ENCODE peak calls at places on chromosomes 2 and 18, in ten cellular contexts. I is adrenal gland, Z is GM23338, H is mammary epithelial cell, V is upper lobe of right lung, D is HCT116, X is uterus, Q is HepG2, C is tibial artery, E is foreskin keratinocyte. N is an unnamed sample.

GRCh38 chr2:64277101-64277849 is 133.1 kb upstream of the PELI1 start:
- DNase-seq in D (no peak), H (peak; percentile 76), Z (peak; percentile 91), I (no peak), X (no peak), Q (no peak), C (no peak), E (peak; percentile 74), V (no peak), N (no peak)

GRCh38 chr2:172090044-172090946 is 5.0 kb downstream of the DLX1 start:
- DNase-seq in Q (no peak), V (no peak), D (no peak), H (no peak), C (no peak), Z (peak; percentile 76), I (no peak), E (no peak), X (no peak), N (no peak)

GRCh38 chr2:203400805-203401585 is 72.8 kb downstream of the ABI2 start:
- DNase-seq in D (no peak), C (no peak), I (no peak), X (no peak), V (no peak), E (peak; percentile 35), H (no peak), Z (no peak), Q (no peak), N (no peak)

GRCh38 chr2:2950403-2950952 is 427.1 kb downstream of the EIPR1 start:
- DNase-seq in C (no peak), D (no peak), E (no peak), V (no peak), Z (no peak), Q (no peak), X (no peak), I (no peak), H (no peak), N (no peak)

GRCh38 chr18:74928194-74928968 is 280.6 kb downstream of the PTGR3 start:
- DNase-seq in V (no peak), X (no peak), I (no peak), H (no peak), D (no peak), Z (peak; percentile 53), Q (no peak), C (no peak), E (no peak), N (no peak)

GRCh38 chr2:240301256-240301795 is 134.1 kb upstream of the GPC1 start:
- DNase-seq in Q (no peak), H (no peak), I (no peak), V (peak; percentile 29), Z (no peak), X (no peak), E (no peak), D (no peak), C (peak; percentile 46), N (no peak)

GRCh38 chr2:42868874-42869273 is 76.5 kb upstream of the HAAO start:
- DNase-seq in D (no peak), I (no peak), C (no peak), V (no peak), Z (no peak), E (no peak), Q (no peak), X (no peak), H (no peak), N (no peak)

GRCh38 chr2:216858312-216858711 is 1.6 kb downstream of the TNP1 start:
- DNase-seq in I (no peak), E (no peak), V (no peak), H (peak; percentile 17), X (no peak), C (no peak), Q (no peak), Z (no peak), D (no peak), N (no peak)

GRCh38 chr2:46297546-46298271 is 502 bp downstream of the EPAS1 start:
- DNase-seq in H (peak; percentile 80), Z (peak; percentile 78), V (peak; percentile 96), I (peak; percentile 53), E (peak; percentile 81), D (no peak), Q (peak; percentile 59), C (peak; percentile 86), X (peak; percentile 73), N (no peak)

GRCh38 chr2:127106457-127106997 is 427 bp downstream of the BIN1 start:
- DNase-seq in I (peak; percentile 56), Q (no peak), X (no peak), V (peak; percentile 73), H (peak; percentile 45), C (no peak), E (peak; percentile 46), D (no peak), Z (peak; percentile 64), N (no peak)

GRCh38 chr2:127108090-127108523 is 1.2 kb upstream of the BIN1 start:
- DNase-seq in H (no peak), D (no peak), C (no peak), I (no peak), E (no peak), V (no peak), Z (no peak), X (no peak), Q (no peak), N (no peak)

GRCh38 chr2:127107622-127107999 is 657 bp upstream of the BIN1 start:
- DNase-seq in X (no peak), D (peak; percentile 33), Z (peak; percentile 63), H (no peak), V (no peak), Q (no peak), C (no peak), E (no peak), I (no peak), N (peak; percentile 29)

GRCh38 chr2:127105656-127106456 is 1.1 kb downstream of the BIN1 start:
- DNase-seq in V (peak; percentile 77), H (no peak), Q (no peak), D (no peak), Z (peak; percentile 77), X (no peak), C (peak; percentile 72), I (peak; percentile 49), E (no peak), N (peak; percentile 44)

DNA sequence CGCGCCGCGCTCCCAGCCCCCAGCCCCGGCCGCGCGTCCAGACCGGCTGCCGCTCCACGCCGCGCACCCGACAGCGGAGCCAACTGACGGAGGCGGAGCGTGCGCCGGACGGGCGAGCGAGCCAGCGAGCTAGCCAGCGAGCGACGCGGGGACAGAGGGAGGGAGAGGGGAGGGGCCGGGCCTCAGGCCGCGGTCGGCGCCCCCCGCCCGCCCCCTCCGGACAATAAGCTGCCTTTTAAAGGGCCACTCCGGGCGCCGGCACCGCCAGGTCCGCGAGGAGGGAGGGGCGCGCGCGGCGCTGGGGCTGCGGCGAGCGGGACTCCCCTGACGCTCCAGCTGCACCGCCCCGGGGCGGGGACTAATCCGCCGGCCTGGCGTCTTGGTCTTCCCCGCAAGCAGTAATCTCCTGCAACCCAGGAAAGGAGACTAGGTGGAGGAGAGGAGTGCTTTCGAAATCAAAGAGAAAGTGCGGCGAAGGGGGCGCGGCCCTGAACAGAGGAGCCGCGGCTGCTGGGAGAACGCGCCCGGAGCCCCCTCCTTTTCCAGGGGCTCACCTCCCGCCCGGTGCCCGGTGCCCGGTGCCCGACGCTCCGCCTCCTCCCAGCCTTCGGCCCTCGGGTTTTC is at the start of gene BIN1:
- DNase-seq in I (peak; percentile 87), X (peak; percentile 81), C (peak; percentile 90), V (peak; percentile 96), D (peak; percentile 65), Z (peak; percentile 90), E (peak; percentile 87), Q (peak; percentile 34), H (peak; percentile 82), N (peak; percentile 60)
- H3K27ac ChIP-seq in I (peak within 1 kb of the TSS; percentile 89), X (peak within 1 kb of the TSS; percentile 86), C (peak within 1 kb of the TSS; percentile 57), V (peak within 1 kb of the TSS; percentile 71), D (peak within 1 kb of the TSS; percentile 56), Z (no peak within 1 kb of the TSS), E (peak within 1 kb of the TSS; percentile 92), Q (no peak within 1 kb of the TSS), H (no peak within 1 kb of the TSS), N (peak within 1 kb of the TSS; percentile 58)

DNA sequence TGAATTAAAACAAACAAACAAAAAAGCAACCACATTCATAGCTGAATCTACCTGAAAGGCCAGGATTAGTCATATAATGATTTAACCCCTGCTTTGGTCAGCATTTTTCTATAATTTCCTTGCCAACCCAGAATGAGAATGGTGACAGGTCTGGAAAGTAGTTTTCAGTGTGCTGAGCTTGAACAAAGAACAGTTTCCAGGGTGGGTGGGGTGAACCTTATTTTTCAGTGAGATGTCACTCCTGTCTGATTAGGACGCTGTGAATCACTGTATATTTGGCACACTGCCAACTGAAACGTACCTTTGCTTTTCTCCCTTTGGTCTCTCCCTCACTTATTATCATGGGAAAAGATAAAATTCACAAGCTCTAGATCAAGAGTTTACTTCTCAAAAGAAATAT is 35.0 kb upstream of the DSC1 start:
- DNase-seq in V (no peak), I (no peak), Q (no peak), D (peak; percentile 23), H (peak; percentile 92), X (no peak), Z (no peak), C (no peak), E (peak; percentile 85), N (no peak)
- H3K27ac ChIP-seq in V (no peak overlapping the region), I (no peak overlapping the region), Q (no peak overlapping the region), D (no peak overlapping the region), H (peak overlapping the region; percentile 36), X (no peak overlapping the region), Z (no peak overlapping the region), C (no peak overlapping the region), E (peak overlapping the region; percentile 90), N (no peak overlapping the region)

GRCh38 chr18:79460445-79461300 is 64.9 kb downstream of the NFATC1 start:
- DNase-seq in C (no peak), Z (no peak), V (no peak), H (no peak), D (no peak), I (no peak), E (no peak), X (no peak), Q (no peak), N (no peak)
- H3K27ac ChIP-seq in C (no peak overlapping the region), Z (peak overlapping the region; percentile 50), V (no peak overlapping the region), H (no peak overlapping the region), D (no peak overlapping the region), I (no peak overlapping the region), E (no peak overlapping the region), X (no peak overlapping the region), Q (no peak overlapping the region), N (no peak overlapping the region)

GRCh38 chr18:35443847-35444246 is 53.9 kb downstream of the INO80C start:
- DNase-seq in Z (no peak), H (no peak), D (no peak), V (no peak), C (no peak), E (no peak), I (no peak), Q (no peak), X (no peak), N (no peak)

GRCh38 chr18:35444636-35445035 is 53.1 kb downstream of the INO80C start:
- DNase-seq in D (no peak), V (no peak), C (no peak), Z (no peak), H (no peak), Q (no peak), I (no peak), E (no peak), X (no peak), N (no peak)

GRCh38 chr18:35442701-35443100 is 55.1 kb downstream of the INO80C start:
- DNase-seq in C (no peak), H (no peak), E (no peak), X (no peak), Z (no peak), D (no peak), I (no peak), Q (no peak), V (no peak), N (no peak)

GRCh38 chr18:35443434-35443833 is 54.3 kb downstream of the INO80C start:
- DNase-seq in X (no peak), C (no peak), V (no peak), Z (no peak), E (no peak), H (no peak), I (no peak), Q (no peak), D (no peak), N (no peak)

GRCh38 chr18:35441857-35442595 is 55.7 kb downstream of the INO80C start:
- DNase-seq in D (no peak), V (no peak), Q (no peak), X (no peak), I (no peak), Z (no peak), E (peak; percentile 93), C (no peak), H (peak; percentile 93), N (no peak)
- H3K27ac ChIP-seq in D (no peak overlapping the region), V (no peak overlapping the region), Q (no peak overlapping the region), X (no peak overlapping the region), I (no peak overlapping the region), Z (no peak overlapping the region), E (peak overlapping the region; percentile 92), C (no peak overlapping the region), H (peak overlapping the region; percentile 86), N (no peak overlapping the region)

N was measured in brain microvascular endothelial cell.